ENCODE peak calls at places on chromosomes 3 and 15, in ten cellular contexts. Y is left ventricle myocardium superior; C is MCF 10A; V is stimulated activated CD8-positive, alpha-beta memory T cell treated with anti-CD3 and anti-CD28 coated beads, Interleukin-15, amount 100 ng/mL, for 24 hours; G is small intestine; L is cerebellar cortex; K is non-pigmented ciliary epithelial cell; D is central memory CD4-positive, alpha-beta T cell; B is GM20000; T is stimulated activated naive CD8-positive, alpha-beta T cell treated with anti-CD3 and anti-CD28 coated beads, Interleukin-15, amount 100 ng/mL, for 72 hours. O is an unnamed sample.

GRCh38 chr15:89358755-89359439 is 24.3 kb upstream of the POLG start:
- DNase-seq in C (peak), T (peak), B (peak), G (peak), V (peak), Y (peak), L (peak), K (no peak), D (peak), O (no peak)

GRCh38 chr15:62706361-62706760 is 336.2 kb upstream of the TPM1 start:
- DNase-seq in L (peak), V (no peak), G (peak), Y (no peak), D (no peak), K (no peak), B (no peak), C (peak), T (no peak), O (no peak)

GRCh38 chr3:15405448-15406050 is 21.8 kb downstream of the METTL6 start:
- DNase-seq in G (peak), V (no peak), C (peak), B (peak), L (peak), Y (no peak), K (no peak), T (no peak), D (peak), O (no peak)

GRCh38 chr15:79121571-79121970 is 31.0 kb upstream of the RASGRF1 start:
- DNase-seq in D (no peak), Y (no peak), V (no peak), B (no peak), L (no peak), K (no peak), T (no peak), C (no peak), G (no peak), O (no peak)

GRCh38 chr3:175386630-175387029 is 527.5 kb downstream of the NAALADL2 start:
- DNase-seq in G (no peak), B (no peak), K (peak), T (no peak), Y (no peak), L (no peak), D (no peak), C (peak), V (no peak), O (peak)

GRCh38 chr15:88194162-88194561 is 62.4 kb downstream of the NTRK3 start:
- DNase-seq in B (no peak), V (no peak), T (no peak), G (no peak), K (no peak), Y (no peak), L (no peak), C (no peak), D (no peak), O (no peak)

GRCh38 chr3:9033867-9034266 is 70.6 kb upstream of the RAD18 start:
- DNase-seq in L (no peak), D (no peak), V (no peak), T (no peak), G (no peak), C (peak), K (no peak), Y (no peak), B (no peak), O (no peak)

GRCh38 chr15:92584105-92584504 is 71.5 kb downstream of the FAM174B start:
- DNase-seq in G (no peak), V (no peak), B (no peak), L (no peak), K (no peak), T (no peak), Y (no peak), C (no peak), D (no peak), O (no peak)

GRCh38 chr3:101635345-101635744 is 41.6 kb downstream of the ZBTB11 start:
- DNase-seq in T (no peak), C (no peak), Y (no peak), L (no peak), K (no peak), V (no peak), G (no peak), D (no peak), B (no peak), O (no peak)

GRCh38 chr15:99248000-99248727 is 1.2 kb downstream of the TTC23 start:
- DNase-seq in G (no peak), K (no peak), T (no peak), B (no peak), Y (no peak), C (no peak), V (no peak), L (no peak), D (no peak), O (no peak)

GRCh38 chr3:152355744-152356665 is 87.3 kb downstream of the MBNL1 start:
- DNase-seq in C (peak), V (no peak), Y (no peak), B (no peak), T (no peak), L (no peak), D (no peak), G (no peak), K (no peak), O (no peak)

GRCh38 chr3:15899438-15899837 is 101.7 kb upstream of the ANKRD28 start:
- DNase-seq in L (peak), Y (no peak), T (no peak), B (no peak), G (no peak), V (no peak), K (no peak), D (no peak), C (peak), O (no peak)

GRCh38 chr3:32842987-32843386 is 25.2 kb downstream of the TRIM71 start:
- DNase-seq in B (no peak), C (no peak), V (no peak), K (no peak), T (no peak), G (no peak), L (peak), Y (no peak), D (no peak), O (no peak)

GRCh38 chr15:61227269-61228024 is 1.7 kb downstream of the RORA start:
- DNase-seq in Y (peak), K (peak), G (no peak), B (no peak), T (no peak), C (peak), D (no peak), V (no peak), L (peak), O (no peak)

GRCh38 chr3:123660900-123661299 is 76.0 kb upstream of the HACD2 start:
- DNase-seq in C (peak), V (no peak), L (peak), K (peak), D (no peak), Y (peak), G (peak), T (no peak), B (no peak), O (no peak)

GRCh38 chr15:38828031-38828532 is 263.5 kb upstream of the RASGRP1 start:
- DNase-seq in K (no peak), C (no peak), G (no peak), L (no peak), Y (no peak), V (no peak), T (no peak), D (no peak), B (no peak), O (no peak)

GRCh38 chr3:141231923-141232861 is 567 bp downstream of the PXYLP1 start:
- DNase-seq in K (no peak), G (peak), D (peak), T (peak), C (peak), Y (peak), V (no peak), B (peak), L (peak), O (no peak)

GRCh38 chr15:52415628-52416027 is 113.1 kb downstream of the MYO5A start:
- DNase-seq in K (no peak), B (no peak), T (no peak), D (no peak), V (no peak), Y (no peak), C (no peak), G (no peak), L (no peak), O (no peak)

GRCh38 chr3:30602946-30603345 is 3.5 kb upstream of the TGFBR2 start:
- DNase-seq in L (no peak), G (no peak), Y (no peak), K (no peak), D (no peak), V (no peak), T (no peak), C (no peak), B (peak), O (no peak)

GRCh38 chr15:40439461-40440299 is 1.1 kb upstream of the BAHD1 start:
- DNase-seq in B (peak), D (peak), Y (peak), G (peak), C (peak), L (peak), V (no peak), K (no peak), T (peak), O (no peak)

GRCh38 chr15:80309769-80310384 is 57.9 kb upstream of the CTXND1 start:
- DNase-seq in C (peak), L (peak), V (no peak), G (peak), Y (no peak), B (no peak), T (no peak), K (peak), D (no peak), O (peak)

GRCh38 chr3:8318002-8318649 is 183.5 kb upstream of the LMCD1 start:
- DNase-seq in K (no peak), V (no peak), L (no peak), C (no peak), B (no peak), Y (no peak), D (no peak), G (no peak), T (no peak), O (no peak)

GRCh38 chr3:197503652-197504051 is 52.1 kb downstream of the BDH1 start:
- DNase-seq in L (no peak), D (no peak), K (no peak), T (no peak), B (no peak), G (no peak), Y (no peak), C (no peak), V (no peak), O (no peak)

GRCh38 chr3:15964605-15965061 is 166.9 kb upstream of the ANKRD28 start:
- DNase-seq in V (no peak), Y (no peak), C (no peak), T (no peak), G (peak), B (no peak), K (no peak), L (peak), D (no peak), O (no peak)

GRCh38 chr15:62896969-62897486 is 145.5 kb upstream of the TPM1 start:
- DNase-seq in D (no peak), C (peak), Y (peak), B (no peak), L (peak), T (no peak), V (no peak), K (peak), G (peak), O (peak)

GRCh38 chr15:73601449-73602425 is 31.5 kb downstream of the NPTN start:
- DNase-seq in L (peak), V (no peak), K (no peak), G (peak), T (no peak), D (no peak), Y (no peak), B (no peak), C (peak), O (peak)

GRCh38 chr3:122793568-122794416 is at the start of gene HSPBAP1:
- DNase-seq in B (peak), D (peak), K (peak), C (peak), Y (peak), G (peak), V (peak), T (peak), L (peak), O (peak)

GRCh38 chr15:71291723-71292122 is 176.5 kb downstream of the THSD4 start:
- DNase-seq in L (no peak), C (no peak), B (no peak), G (no peak), D (peak), T (no peak), Y (no peak), K (no peak), V (no peak), O (no peak)

GRCh38 chr3:123807820-123808219 is 76.3 kb downstream of the MYLK start:
- DNase-seq in K (no peak), B (no peak), G (peak), V (no peak), Y (no peak), D (no peak), L (no peak), C (peak), T (no peak), O (peak)

GRCh38 chr3:155046935-155047334 is 33.2 kb upstream of the MME start:
- DNase-seq in G (no peak), K (no peak), Y (no peak), C (no peak), L (no peak), B (no peak), V (no peak), D (no peak), T (no peak), O (no peak)

GRCh38 chr3:184604039-184604955 is 42.7 kb downstream of the EPHB3 start:
- DNase-seq in Y (no peak), L (no peak), C (no peak), V (no peak), T (no peak), B (no peak), K (no peak), G (peak), D (no peak), O (no peak)

GRCh38 chr3:139325551-139325950 is 18.3 kb upstream of the MRPS22 start:
- DNase-seq in L (no peak), K (no peak), B (no peak), C (no peak), Y (peak), T (no peak), V (no peak), G (no peak), D (no peak), O (no peak)

GRCh38 chr3:66276705-66277274 is 56.0 kb downstream of the SLC25A26 start:
- DNase-seq in G (peak), C (peak), Y (no peak), L (peak), V (no peak), T (peak), K (peak), B (peak), D (peak), O (peak)

GRCh38 chr3:100030914-100031313 is 83.4 kb downstream of the FILIP1L start:
- DNase-seq in G (no peak), T (no peak), D (no peak), V (no peak), C (no peak), B (no peak), K (no peak), L (no peak), Y (no peak), O (no peak)

GRCh38 chr15:101048191-101049011 is 129.2 kb downstream of the LRRK1 start:
- DNase-seq in G (no peak), Y (no peak), V (no peak), T (no peak), D (no peak), K (no peak), L (no peak), B (no peak), C (no peak), O (no peak)

GRCh38 chr3:127445581-127446368 is 144.8 kb downstream of the TPRA1 start:
- DNase-seq in D (no peak), C (no peak), L (no peak), Y (no peak), T (no peak), B (no peak), K (no peak), G (no peak), V (no peak), O (no peak)

GRCh38 chr3:108820586-108820985 is 2.0 kb upstream of the TRAT1 start:
- DNase-seq in B (no peak), T (no peak), K (no peak), C (no peak), D (no peak), G (no peak), V (no peak), Y (no peak), L (no peak), O (no peak)

O was measured in epithelial cell of prostate.